ENCODE peak calls at places on chromosomes 12 and 14, in seven cellular contexts. I is nephron progenitor cell, A is astrocyte, P is dorsolateral prefrontal cortex, R is epithelial cell of esophagus, X is RWPE1, M is cardiac fibroblast. D is an unnamed sample.

GRCh38 chr12:52168019-52168717 is 23.6 kb downstream of the KRT80 start:
- DNase-seq in M (peak; percentile 46), P (no peak), I (no peak), X (no peak), R (peak; percentile 78), A (no peak), D (peak; percentile 62)

GRCh38 chr12:53060721-53061276 is 10.9 kb downstream of the TNS2 start:
- DNase-seq in I (no peak), X (no peak), R (no peak), A (no peak), M (no peak), P (no peak), D (no peak)

GRCh38 chr12:119676022-119676421 is 8.1 kb downstream of the PRKAB1 start:
- DNase-seq in M (no peak), A (no peak), R (no peak), X (no peak), P (no peak), I (no peak), D (no peak)

GRCh38 chr12:122031342-122032216 is 9.9 kb downstream of the BCL7A start:
- DNase-seq in P (no peak), R (peak; percentile 47), A (no peak), I (peak; percentile 76), M (peak; percentile 36), X (no peak), D (peak; percentile 78)

GRCh38 chr12:53065975-53066593 is 13.1 kb downstream of the SPRYD3 start:
- DNase-seq in P (no peak), A (peak; percentile 47), M (peak; percentile 90), X (peak; percentile 88), I (peak; percentile 83), R (peak; percentile 74), D (peak; percentile 75)

GRCh38 chr14:35342160-35343010 is 50.2 kb downstream of the PSMA6 start:
- DNase-seq in I (no peak), X (no peak), A (peak; percentile 31), R (no peak), P (no peak), M (peak; percentile 59), D (no peak)

GRCh38 chr12:93347054-93347786 is 30.5 kb upstream of the NUDT4 start:
- DNase-seq in M (no peak), R (no peak), X (no peak), A (no peak), P (no peak), I (no peak), D (no peak)

GRCh38 chr14:72738181-72738611 is 155.7 kb downstream of the DPF3 start:
- DNase-seq in R (no peak), A (no peak), P (no peak), M (no peak), I (no peak), X (no peak), D (no peak)

GRCh38 chr12:92085483-92086040 is 60.1 kb downstream of the BTG1 start:
- DNase-seq in P (no peak), M (no peak), A (no peak), X (no peak), I (no peak), R (no peak), D (no peak)

GRCh38 chr12:99985129-99985570 is 414 bp upstream of the ANKS1B start:
- DNase-seq in M (no peak), R (peak; percentile 0), X (no peak), I (no peak), P (no peak), A (no peak), D (no peak)

GRCh38 chr14:24392327-24393098 is 6.3 kb upstream of the NYNRIN start:
- DNase-seq in P (no peak), M (peak; percentile 73), I (no peak), R (peak; percentile 93), X (peak; percentile 62), A (peak; percentile 46), D (peak; percentile 71)

GRCh38 chr12:51954465-51955361 is 3.2 kb downstream of the ACVR1B start:
- DNase-seq in A (no peak), I (no peak), R (peak; percentile 91), X (peak; percentile 57), M (peak; percentile 44), P (no peak), D (no peak)

GRCh38 chr12:72570601-72571000 is 298.4 kb downstream of the TRHDE start:
- DNase-seq in R (peak; percentile 2), X (no peak), I (peak; percentile 28), P (no peak), M (no peak), A (no peak), D (no peak)

DNA sequence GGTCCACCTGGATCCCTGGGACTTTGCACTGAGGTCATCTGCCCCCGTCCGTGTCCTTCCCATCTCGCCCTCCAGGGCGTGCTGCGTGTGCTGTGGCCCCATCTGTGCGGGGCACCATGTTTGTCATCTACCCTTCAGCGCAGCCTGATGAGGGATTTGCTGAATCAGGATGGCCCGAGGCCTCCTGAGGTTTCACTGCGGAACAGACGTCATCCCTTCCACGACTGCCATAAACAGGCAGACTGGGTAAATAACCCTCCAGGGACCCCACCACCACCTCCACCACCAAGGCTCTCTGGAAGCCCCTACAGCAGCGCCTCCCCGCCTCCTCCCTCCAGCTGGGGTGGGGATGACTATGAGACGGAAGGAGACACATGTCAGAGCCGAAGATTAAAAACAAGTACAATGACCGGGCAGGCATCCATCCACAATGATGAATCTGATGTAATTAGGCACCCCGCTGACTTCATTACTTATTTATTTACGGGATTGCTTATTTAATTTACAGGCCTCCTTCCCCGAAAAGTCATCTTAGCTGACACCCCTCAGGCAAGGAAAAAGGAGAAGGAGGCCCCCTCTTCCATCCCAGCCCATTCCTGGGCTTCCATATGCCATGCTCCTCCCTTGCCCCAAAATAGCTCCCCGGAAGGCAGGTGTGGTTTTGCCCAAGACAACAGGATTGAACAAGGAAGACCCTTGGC is 39.4 kb downstream of the NCOR2 start:
- DNase-seq in R (peak; percentile 55), P (no peak), X (no peak), A (no peak), M (no peak), I (no peak), D (no peak)
- TF ChIP-seq CTCF in R (no peak), P (no peak), X (no peak), A (peak; percentile 11), M (no peak), I (no peak), D (no peak)

GRCh38 chr14:99052467-99052866 is 219.5 kb downstream of the BCL11B start:
- DNase-seq in M (no peak), A (no peak), X (no peak), P (no peak), R (no peak), I (no peak), D (no peak)

GRCh38 chr14:99055019-99055418 is 217.0 kb downstream of the BCL11B start:
- DNase-seq in I (no peak), A (peak; percentile 16), X (peak; percentile 38), R (peak; percentile 85), P (no peak), M (no peak), D (peak; percentile 15)

GRCh38 chr14:99058542-99058941 is 213.5 kb downstream of the BCL11B start:
- DNase-seq in R (no peak), P (no peak), X (no peak), A (no peak), M (no peak), I (no peak), D (no peak)

GRCh38 chr14:99057684-99058083 is 214.3 kb downstream of the BCL11B start:
- DNase-seq in I (no peak), P (no peak), A (no peak), M (no peak), R (no peak), X (no peak), D (no peak)

GRCh38 chr14:99055816-99056215 is 216.2 kb downstream of the BCL11B start:
- DNase-seq in R (no peak), I (no peak), X (no peak), M (no peak), A (no peak), P (no peak), D (no peak)
- TF ChIP-seq CTCF in R (no peak), I (no peak), X (no peak), M (no peak), A (no peak), P (no peak), D (no peak)

GRCh38 chr14:61460063-61460462 is 138.7 kb downstream of the PRKCH start:
- DNase-seq in R (no peak), A (no peak), P (no peak), X (no peak), M (no peak), I (no peak), D (no peak)

GRCh38 chr14:61461808-61462275 is 140.5 kb downstream of the PRKCH start:
- DNase-seq in X (peak; percentile 63), R (peak; percentile 70), I (peak; percentile 33), P (no peak), A (peak; percentile 52), M (peak; percentile 88), D (peak; percentile 50)

GRCh38 chr14:61463664-61464063 is 142.3 kb downstream of the PRKCH start:
- DNase-seq in X (no peak), A (no peak), M (no peak), I (no peak), R (no peak), P (no peak), D (no peak)

GRCh38 chr14:61460853-61461611 is 139.7 kb downstream of the PRKCH start:
- DNase-seq in X (peak; percentile 83), I (no peak), R (peak; percentile 92), M (peak; percentile 52), A (no peak), P (no peak), D (no peak)

DNA sequence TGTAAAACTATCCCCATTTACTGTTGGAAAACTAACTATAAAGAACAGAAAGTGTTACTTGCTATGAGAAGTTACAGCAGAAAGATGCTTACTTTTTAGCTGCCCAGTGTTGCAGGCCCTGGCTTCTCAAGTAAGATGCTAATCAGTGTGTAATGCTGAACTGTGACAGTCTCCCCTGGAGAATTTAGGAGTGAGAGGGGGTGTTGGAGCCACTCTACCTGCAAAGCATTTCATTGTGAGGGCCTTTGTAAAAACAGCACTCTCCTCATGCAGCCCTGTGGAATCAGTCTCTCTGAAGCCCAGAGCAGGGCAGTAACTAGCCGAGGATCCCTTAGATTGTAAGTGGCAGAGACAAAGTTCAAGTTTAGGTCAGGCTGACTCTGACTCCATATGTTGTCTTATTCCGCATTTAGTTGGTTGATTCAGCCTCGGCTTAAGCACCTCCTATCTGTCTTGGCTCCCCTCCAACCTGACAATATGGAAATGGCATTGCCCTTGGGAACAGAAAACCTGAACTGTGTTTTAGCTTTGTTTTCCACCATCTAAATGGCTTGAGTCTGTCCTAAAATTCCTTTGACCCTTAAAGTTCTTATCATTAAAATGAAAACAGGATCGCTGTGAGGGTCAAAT is 141.3 kb downstream of the PRKCH start:
- DNase-seq in I (no peak), M (peak; percentile 92), R (peak; percentile 77), A (peak; percentile 61), P (no peak), X (peak; percentile 70), D (no peak)
- TF ChIP-seq CTCF in I (no peak), M (no peak), R (no peak), A (no peak), P (no peak), X (no peak), D (no peak)

DNA sequence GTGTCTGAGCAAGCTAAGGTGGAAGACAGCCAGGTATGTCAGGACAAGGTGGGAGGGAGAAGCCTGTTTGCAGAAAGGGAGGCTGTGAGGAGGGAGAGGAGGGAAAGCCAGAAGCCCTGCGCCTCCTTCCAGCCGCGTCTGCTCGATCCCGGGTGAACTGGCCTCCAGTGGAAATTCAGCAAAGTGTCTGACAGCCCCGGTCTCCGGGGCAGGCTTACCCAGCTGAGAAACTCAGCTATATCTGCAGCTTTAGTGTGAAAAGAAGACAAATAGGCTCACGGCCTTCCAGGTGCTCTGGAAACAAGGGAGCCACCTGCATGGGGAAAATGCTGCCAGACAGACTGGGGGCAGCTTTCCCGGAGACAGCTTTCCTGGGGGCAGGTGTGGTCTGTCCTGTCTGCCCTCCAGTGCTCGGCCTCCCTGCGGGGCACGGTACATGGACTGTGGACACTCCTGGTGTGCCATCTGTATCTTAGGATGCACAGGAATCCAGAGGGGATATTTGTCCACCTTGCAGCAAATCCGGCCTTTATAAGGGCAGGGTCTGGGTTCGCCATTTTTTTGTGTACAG is 6.3 kb downstream of the RFLNA start:
- DNase-seq in R (no peak), I (no peak), A (no peak), X (no peak), M (no peak), P (no peak), D (no peak)
- TF ChIP-seq CTCF in R (no peak), I (no peak), A (no peak), X (no peak), M (no peak), P (no peak), D (no peak)

D was measured in Calu3.